ENCODE peak calls at places on chromosomes 1 and 21, in six cellular contexts. I is iPS DF 6.9; W is iris pigment epithelial cell; M is AG09319; E is stimulated activated CD4-positive, alpha-beta T cell treated with anti-CD3 and anti-CD28 coated beads, Interleukin-4, amount 100 ng/mL, for 4 hours; X is HTR-8/SVneo. N is an unnamed sample.

GRCh38 chr1:204331847-204332487 is 27.8 kb downstream of the PLEKHA6 start:
- DNase-seq in X (no peak), I (no peak), W (no peak), E (no peak), M (no peak), N (no peak)

GRCh38 chr1:224425279-224425884 is 9.2 kb downstream of the WDR26 start:
- DNase-seq in I (no peak), M (no peak), X (no peak), W (peak; percentile 26), E (no peak), N (no peak)

GRCh38 chr1:225911207-225912130 is 12.6 kb downstream of the PYCR2 start:
- DNase-seq in E (peak; percentile 75), I (no peak), W (peak; percentile 26), X (peak; percentile 33), M (no peak), N (no peak)

GRCh38 chr1:245512181-245512888 is 357.6 kb downstream of the KIF26B start:
- DNase-seq in X (no peak), E (no peak), M (no peak), I (no peak), W (peak; percentile 39), N (no peak)

GRCh38 chr1:209530990-209531389 is 52.5 kb upstream of the CAMK1G start:
- DNase-seq in M (no peak), W (peak; percentile 17), X (no peak), E (no peak), I (no peak), N (no peak)

GRCh38 chr21:34890724-34891609 is 158.1 kb downstream of the RUNX1 start:
- DNase-seq in M (no peak), W (peak; percentile 68), I (no peak), E (peak; percentile 23), X (no peak), N (peak; percentile 39)

GRCh38 chr1:46747683-46748288 is 28.9 kb upstream of the EFCAB14 start:
- DNase-seq in W (peak; percentile 71), X (peak; percentile 49), M (no peak), E (no peak), I (no peak), N (peak; percentile 41)

GRCh38 chr21:45541221-45542039 is 810 bp downstream of the SLC19A1 start:
- DNase-seq in I (no peak), X (peak; percentile 86), M (no peak), W (peak; percentile 64), E (peak; percentile 81), N (no peak)

GRCh38 chr1:185396126-185396525 is 79.1 kb upstream of the IVNS1ABP start:
- DNase-seq in M (no peak), X (no peak), I (no peak), E (no peak), W (peak; percentile 32), N (no peak)

GRCh38 chr1:4784761-4785160 is 130.4 kb downstream of the AJAP1 start:
- DNase-seq in X (no peak), E (no peak), W (no peak), M (no peak), I (no peak), N (no peak)

GRCh38 chr21:39685236-39685635 is 59.7 kb upstream of the IGSF5 start:
- DNase-seq in E (no peak), I (no peak), M (no peak), W (no peak), X (no peak), N (no peak)

GRCh38 chr1:59446257-59446901 is 149.5 kb downstream of the FGGY start:
- DNase-seq in E (no peak), W (peak; percentile 77), I (no peak), M (peak; percentile 15), X (no peak), N (peak; percentile 66)

GRCh38 chr1:226476066-226476465 is 68.2 kb upstream of the PARP1 start:
- DNase-seq in E (no peak), I (no peak), M (no peak), X (no peak), W (no peak), N (no peak)

GRCh38 chr1:53552981-53553733 is 94.0 kb downstream of the DMRTB1 start:
- DNase-seq in E (no peak), W (no peak), I (no peak), X (no peak), M (no peak), N (no peak)

GRCh38 chr1:107993920-107994319 is 28.9 kb upstream of the VAV3 start:
- DNase-seq in E (no peak), M (no peak), X (no peak), W (no peak), I (no peak), N (no peak)

GRCh38 chr1:18732686-18733085 is 102.0 kb downstream of the PAX7 start:
- DNase-seq in X (no peak), W (no peak), E (no peak), I (no peak), M (no peak), N (no peak)

N was measured in amniotic stem cell.